ENCODE peak calls at places on chromosomes 12 and 14, in ten cellular contexts. N is HS-27A; Q is DND-41; Z is lung; C is kidney glomerular epithelial cell; G is spleen; L is T-helper 1 cell; V is activated naive CD4-positive, alpha-beta T cell; A is adrenal gland; F is stomach. Y is an unnamed sample.

GRCh38 chr12:102781117-102781516 is 135.9 kb downstream of the PAH start:
- DNase-seq in A (peak; percentile 13), N (no peak), V (no peak), L (no peak), G (no peak), F (no peak), Z (no peak), C (no peak), Q (no peak), Y (no peak)

GRCh38 chr12:23525450-23526072 is 423.9 kb downstream of the SOX5 start:
- DNase-seq in L (no peak), Z (no peak), Q (no peak), A (no peak), V (no peak), C (no peak), N (no peak), F (no peak), G (no peak), Y (no peak)

GRCh38 chr14:76298896-76299295 is 77.0 kb upstream of the ESRRB start:
- DNase-seq in V (no peak), L (no peak), G (no peak), A (no peak), C (no peak), Q (no peak), N (no peak), F (no peak), Z (no peak), Y (no peak)

GRCh38 chr12:116159175-116159574 is 118.3 kb downstream of the MED13L start:
- DNase-seq in F (no peak), V (no peak), C (no peak), Q (no peak), N (no peak), A (no peak), G (no peak), L (no peak), Z (no peak), Y (no peak)

GRCh38 chr12:6533653-6534157 is 612 bp upstream of the GAPDH start:
- DNase-seq in Z (peak; percentile 70), N (peak; percentile 95), Q (peak; percentile 88), A (peak; percentile 82), C (peak; percentile 91), L (no peak), F (peak; percentile 54), G (peak; percentile 90), V (peak; percentile 49), Y (peak; percentile 100)

GRCh38 chr12:104700324-104700723 is 243.6 kb downstream of the CHST11 start:
- DNase-seq in C (no peak), N (no peak), Z (no peak), V (no peak), G (no peak), F (no peak), L (no peak), Q (no peak), A (no peak), Y (no peak)

GRCh38 chr12:106493531-106493930 is 89.3 kb upstream of the RFX4 start:
- DNase-seq in G (no peak), Q (no peak), N (no peak), L (no peak), F (no peak), A (no peak), V (no peak), Z (no peak), C (peak; percentile 73), Y (no peak)

GRCh38 chr12:113988976-113989375 is 22.9 kb upstream of the RBM19 start:
- DNase-seq in N (no peak), G (no peak), V (no peak), C (no peak), L (no peak), Q (no peak), Z (no peak), F (no peak), A (no peak), Y (no peak)

GRCh38 chr12:119959435-119959834 is 29.6 kb upstream of the BICDL1 start:
- DNase-seq in Z (no peak), C (no peak), A (no peak), Q (no peak), N (no peak), F (no peak), V (no peak), G (no peak), L (no peak), Y (no peak)

GRCh38 chr12:8692573-8692972 is 5.2 kb upstream of the RIMKLB start:
- DNase-seq in L (no peak), Z (no peak), C (peak; percentile 63), G (no peak), N (no peak), F (no peak), V (no peak), A (peak; percentile 20), Q (peak; percentile 35), Y (no peak)

GRCh38 chr12:122836027-122836921 is 1.0 kb downstream of the HIP1R start:
- DNase-seq in C (peak; percentile 25), L (no peak), A (peak; percentile 66), G (peak; percentile 86), Z (no peak), V (no peak), N (no peak), F (peak; percentile 78), Q (peak; percentile 58), Y (no peak)

GRCh38 chr14:42229976-42230375 is 623.3 kb downstream of the LRFN5 start:
- DNase-seq in V (no peak), Q (no peak), A (no peak), N (no peak), F (no peak), L (no peak), C (peak; percentile 70), G (no peak), Z (no peak), Y (no peak)

GRCh38 chr14:73418227-73418626 is 40.1 kb downstream of the NUMB start:
- DNase-seq in N (no peak), Q (no peak), L (no peak), V (no peak), F (no peak), Z (no peak), C (no peak), A (no peak), G (no peak), Y (no peak)

GRCh38 chr14:101179691-101180211 is 276.2 kb upstream of the RTL1 start:
- DNase-seq in C (no peak), G (peak; percentile 31), V (no peak), L (no peak), F (no peak), N (no peak), Z (peak; percentile 22), Q (peak; percentile 4), A (no peak), Y (no peak)

GRCh38 chr12:131190965-131191364 is 237.3 kb downstream of the ADGRD1 start:
- DNase-seq in C (no peak), Z (no peak), A (no peak), Q (no peak), L (no peak), V (no peak), F (no peak), G (no peak), N (no peak), Y (no peak)

GRCh38 chr14:64659366-64659765 is 44.9 kb upstream of the PLEKHG3 start:
- DNase-seq in L (no peak), C (no peak), Q (no peak), F (no peak), N (no peak), Z (no peak), V (no peak), G (no peak), A (no peak), Y (no peak)

GRCh38 chr12:121009744-121010143 is 6.5 kb downstream of the C12orf43 start:
- DNase-seq in C (peak; percentile 17), Q (no peak), V (no peak), Z (no peak), G (no peak), A (no peak), L (no peak), N (no peak), F (peak; percentile 76), Y (peak; percentile 18)

GRCh38 chr12:53499261-53500118 is at the start of gene MAP3K12:
- DNase-seq in Z (peak; percentile 64), C (peak; percentile 12), Q (peak; percentile 74), A (peak; percentile 77), F (peak; percentile 48), G (peak; percentile 92), V (peak; percentile 37), L (peak; percentile 45), N (no peak), Y (peak; percentile 75)

GRCh38 chr12:54526800-54527630 is 22.4 kb upstream of the PDE1B start:
- DNase-seq in Z (no peak), Q (peak; percentile 42), F (peak; percentile 39), L (no peak), C (peak; percentile 64), G (no peak), V (no peak), N (peak; percentile 4), A (peak; percentile 12), Y (no peak)

GRCh38 chr12:118034429-118035193 is 18.1 kb downstream of the RFC5 start:
- DNase-seq in Q (no peak), L (no peak), C (peak; percentile 26), Z (no peak), G (no peak), F (no peak), A (no peak), N (no peak), V (no peak), Y (peak; percentile 22)

GRCh38 chr12:56257491-56258067 is 605 bp downstream of the ANKRD52 start:
- DNase-seq in C (peak; percentile 31), N (no peak), F (no peak), G (no peak), A (peak; percentile 63), Q (peak; percentile 39), Z (no peak), V (no peak), L (no peak), Y (peak; percentile 22)

GRCh38 chr14:54719406-54719805 is 152.5 kb downstream of the SAMD4A start:
- DNase-seq in C (no peak), N (no peak), V (no peak), G (no peak), Z (no peak), A (no peak), F (no peak), L (no peak), Q (no peak), Y (no peak)

GRCh38 chr14:100682749-100683148 is 43.9 kb upstream of the DLK1 start:
- DNase-seq in F (no peak), C (no peak), A (no peak), G (no peak), L (no peak), N (no peak), Z (no peak), V (no peak), Q (no peak), Y (no peak)

GRCh38 chr14:60061371-60061770 is 30.4 kb upstream of the PCNX4 start:
- DNase-seq in Q (no peak), A (no peak), Z (no peak), F (no peak), L (no peak), N (peak; percentile 41), C (no peak), G (no peak), V (no peak), Y (no peak)